ENCODE peak calls at places on chromosomes 3 and 15, in nine cellular contexts. R is HEK293T, V is body of pancreas, M is IMR-90, P is nucleus accumbens, T is T-cell, W is glutamatergic neuron, L is AG09309, N is amniotic stem cell. G is an unnamed sample.

GRCh38 chr15:40992241-40992741 is 39.0 kb downstream of the CHAC1 start:
- DNase-seq in M (peak), R (no peak), P (no peak), N (no peak), V (no peak), L (no peak), W (no peak), T (no peak), G (no peak)

GRCh38 chr3:136247855-136248254 is 2.3 kb upstream of the PCCB start:
- DNase-seq in M (no peak), L (no peak), V (no peak), R (no peak), N (no peak), T (no peak), P (no peak), W (no peak), G (no peak)

GRCh38 chr3:46812237-46812791 is 50.9 kb downstream of the MYL3 start:
- DNase-seq in V (peak), W (peak), T (no peak), L (no peak), R (peak), M (peak), P (no peak), N (no peak), G (peak)

GRCh38 chr3:16177962-16178627 is 3.6 kb downstream of the GALNT15 start:
- DNase-seq in M (peak), N (no peak), R (peak), L (peak), T (no peak), V (peak), W (peak), P (no peak), G (peak)

GRCh38 chr3:50972029-50972428 is 297.3 kb downstream of the DOCK3 start:
- DNase-seq in M (no peak), V (no peak), N (no peak), W (no peak), P (no peak), L (no peak), T (no peak), R (no peak), G (no peak)

GRCh38 chr3:52167240-52167639 is 13.0 kb upstream of the POC1A start:
- DNase-seq in L (no peak), R (no peak), N (no peak), W (no peak), P (no peak), T (no peak), M (no peak), V (no peak), G (no peak)

GRCh38 chr15:31263751-31264533 is 62.7 kb upstream of the KLF13 start:
- DNase-seq in R (no peak), M (no peak), V (peak), N (no peak), P (peak), T (peak), L (no peak), W (no peak), G (no peak)

GRCh38 chr3:28667646-28668376 is 319.2 kb upstream of the AZI2 start:
- DNase-seq in P (peak), L (peak), V (peak), R (peak), M (peak), W (peak), N (peak), T (no peak), G (peak)

GRCh38 chr3:123605789-123606234 is 21.0 kb upstream of the HACD2 start:
- DNase-seq in M (no peak), L (no peak), R (no peak), V (no peak), N (no peak), W (no peak), P (no peak), T (no peak), G (no peak)

GRCh38 chr3:194104041-194104751 is 31.8 kb upstream of the HES1 start:
- DNase-seq in V (no peak), P (no peak), L (no peak), T (no peak), W (no peak), R (no peak), N (no peak), M (no peak), G (no peak)

GRCh38 chr15:100923902-100924301 is 4.7 kb downstream of the LRRK1 start:
- DNase-seq in M (no peak), L (no peak), N (no peak), P (no peak), W (no peak), V (no peak), R (no peak), T (no peak), G (no peak)

GRCh38 chr3:18098960-18099587 is 326.1 kb downstream of the SATB1 start:
- DNase-seq in L (peak), M (peak), N (peak), R (no peak), T (no peak), P (no peak), W (no peak), V (no peak), G (no peak)

GRCh38 chr3:13501958-13502790 is 22.1 kb downstream of the HDAC11 start:
- DNase-seq in T (no peak), R (no peak), L (no peak), P (no peak), N (no peak), M (no peak), V (peak), W (no peak), G (no peak)

GRCh38 chr3:159650751-159651150 is 337.9 kb upstream of the IL12A start:
- DNase-seq in P (no peak), N (no peak), T (no peak), M (no peak), V (no peak), R (no peak), W (no peak), L (no peak), G (no peak)

GRCh38 chr3:138348950-138349739 is 766 bp downstream of the MRAS start:
- DNase-seq in N (no peak), R (peak), L (no peak), T (no peak), W (peak), P (peak), V (peak), M (peak), G (no peak)

GRCh38 chr3:55615694-55616310 is 128.7 kb upstream of the WNT5A start:
- DNase-seq in M (no peak), P (no peak), T (no peak), V (no peak), W (no peak), R (peak), L (no peak), N (no peak), G (no peak)

GRCh38 chr3:72186485-72186864 is 401.5 kb upstream of the PROK2 start:
- DNase-seq in T (no peak), N (peak), R (no peak), L (no peak), P (no peak), W (no peak), M (peak), V (no peak), G (no peak)

GRCh38 chr15:61201322-61201721 is 27.8 kb downstream of the RORA start:
- DNase-seq in L (no peak), R (no peak), M (no peak), V (no peak), P (no peak), N (no peak), T (no peak), W (no peak), G (no peak)

GRCh38 chr15:74252291-74253080 is 16.4 kb downstream of the CCDC33 start:
- DNase-seq in R (no peak), N (no peak), V (no peak), T (no peak), W (no peak), P (no peak), L (no peak), M (peak), G (no peak)

GRCh38 chr15:25177955-25178801 is 223.4 kb downstream of the SNRPN start:
- DNase-seq in L (no peak), V (peak), R (no peak), N (no peak), P (no peak), T (no peak), M (no peak), W (peak), G (no peak)

GRCh38 chr15:37112171-37112570 is 11.8 kb upstream of the MEIS2 start:
- DNase-seq in V (no peak), T (no peak), M (no peak), N (no peak), W (no peak), R (no peak), L (no peak), P (no peak), G (no peak)

GRCh38 chr3:33660035-33660434 is 58.0 kb downstream of the CLASP2 start:
- DNase-seq in W (no peak), T (no peak), R (no peak), L (no peak), N (no peak), P (peak), M (no peak), V (no peak), G (no peak)

G was measured in GM18507.